ENCODE peak calls at places on chromosomes 6 and 20, in eight cellular contexts. One of them, this sample, is unnamed.

GRCh38 chr20:37152284-37152683 is 26.8 kb upstream of the RPN2 start:
- DNase-seq in endothelial cell of umbilical vein: no peak
- DNase-seq in fibroblast of lung: no peak
- DNase-seq in PC-9: no peak
- DNase-seq in K562: no peak
- DNase-seq in HCT116: no peak
- DNase-seq in OCI-LY7: no peak
- DNase-seq in mammary epithelial cell: no peak
- DNase-seq in this sample: no peak

GRCh38 chr20:48015136-48015925 is 230.1 kb upstream of the SULF2 start:
- DNase-seq in endothelial cell of umbilical vein: no peak
- DNase-seq in fibroblast of lung: peak; percentile 15
- DNase-seq in PC-9: no peak
- DNase-seq in K562: no peak
- DNase-seq in HCT116: no peak
- DNase-seq in OCI-LY7: no peak
- DNase-seq in mammary epithelial cell: no peak
- DNase-seq in this sample: no peak

GRCh38 chr6:129342243-129342642 is 367.7 kb downstream of the ARHGAP18 start:
- DNase-seq in endothelial cell of umbilical vein: no peak
- DNase-seq in fibroblast of lung: peak; percentile 93
- DNase-seq in PC-9: no peak
- DNase-seq in K562: no peak
- DNase-seq in HCT116: no peak
- DNase-seq in OCI-LY7: no peak
- DNase-seq in mammary epithelial cell: no peak
- DNase-seq in this sample: no peak

GRCh38 chr6:154197176-154197850 is 158.3 kb downstream of the OPRM1 start:
- DNase-seq in endothelial cell of umbilical vein: no peak
- DNase-seq in fibroblast of lung: peak; percentile 91
- DNase-seq in PC-9: no peak
- DNase-seq in K562: no peak
- DNase-seq in HCT116: no peak
- DNase-seq in OCI-LY7: no peak
- DNase-seq in mammary epithelial cell: peak; percentile 50
- DNase-seq in this sample: no peak

GRCh38 chr6:161198176-161198575 is 75.7 kb downstream of the AGPAT4 start:
- DNase-seq in endothelial cell of umbilical vein: no peak
- DNase-seq in fibroblast of lung: peak; percentile 69
- DNase-seq in PC-9: no peak
- DNase-seq in K562: no peak
- DNase-seq in HCT116: no peak
- DNase-seq in OCI-LY7: no peak
- DNase-seq in mammary epithelial cell: peak; percentile 4
- DNase-seq in this sample: no peak

GRCh38 chr6:112443118-112443641 is 96.0 kb downstream of the RFPL4B start:
- DNase-seq in endothelial cell of umbilical vein: no peak
- DNase-seq in fibroblast of lung: peak; percentile 66
- DNase-seq in PC-9: no peak
- DNase-seq in K562: no peak
- DNase-seq in HCT116: no peak
- DNase-seq in OCI-LY7: no peak
- DNase-seq in mammary epithelial cell: no peak
- DNase-seq in this sample: no peak

GRCh38 chr6:150410395-150410794 is 41.6 kb downstream of the IYD start:
- DNase-seq in endothelial cell of umbilical vein: no peak
- DNase-seq in fibroblast of lung: no peak
- DNase-seq in PC-9: no peak
- DNase-seq in K562: no peak
- DNase-seq in HCT116: no peak
- DNase-seq in OCI-LY7: no peak
- DNase-seq in mammary epithelial cell: no peak
- DNase-seq in this sample: no peak

GRCh38 chr6:86535141-86535540 is 402.2 kb upstream of the HTR1E start:
- DNase-seq in endothelial cell of umbilical vein: no peak
- DNase-seq in fibroblast of lung: no peak
- DNase-seq in PC-9: no peak
- DNase-seq in K562: no peak
- DNase-seq in HCT116: no peak
- DNase-seq in OCI-LY7: no peak
- DNase-seq in mammary epithelial cell: no peak
- DNase-seq in this sample: no peak

GRCh38 chr6:111789593-111789992 is 83.7 kb downstream of the FYN start:
- DNase-seq in endothelial cell of umbilical vein: no peak
- DNase-seq in fibroblast of lung: peak; percentile 72
- DNase-seq in PC-9: peak; percentile 23
- DNase-seq in K562: no peak
- DNase-seq in HCT116: no peak
- DNase-seq in OCI-LY7: no peak
- DNase-seq in mammary epithelial cell: no peak
- DNase-seq in this sample: no peak

GRCh38 chr6:108502826-108503225 is 57.9 kb upstream of the FOXO3 start:
- DNase-seq in endothelial cell of umbilical vein: no peak
- DNase-seq in fibroblast of lung: no peak
- DNase-seq in PC-9: no peak
- DNase-seq in K562: no peak
- DNase-seq in HCT116: no peak
- DNase-seq in OCI-LY7: no peak
- DNase-seq in mammary epithelial cell: no peak
- DNase-seq in this sample: no peak

GRCh38 chr6:130825772-130826441 is 1.3 kb upstream of the SMLR1 start:
- DNase-seq in endothelial cell of umbilical vein: no peak
- DNase-seq in fibroblast of lung: no peak
- DNase-seq in PC-9: no peak
- DNase-seq in K562: no peak
- DNase-seq in HCT116: no peak
- DNase-seq in OCI-LY7: peak; percentile 15
- DNase-seq in mammary epithelial cell: no peak
- DNase-seq in this sample: no peak

GRCh38 chr6:14141531-14141930 is 24.0 kb downstream of the CD83 start:
- DNase-seq in endothelial cell of umbilical vein: no peak
- DNase-seq in fibroblast of lung: no peak
- DNase-seq in PC-9: no peak
- DNase-seq in K562: no peak
- DNase-seq in HCT116: no peak
- DNase-seq in OCI-LY7: no peak
- DNase-seq in mammary epithelial cell: no peak
- DNase-seq in this sample: no peak

GRCh38 chr20:34768105-34768504 is 57.3 kb downstream of the NCOA6 start:
- DNase-seq in endothelial cell of umbilical vein: peak; percentile 14
- DNase-seq in fibroblast of lung: peak; percentile 29
- DNase-seq in PC-9: no peak
- DNase-seq in K562: no peak
- DNase-seq in HCT116: no peak
- DNase-seq in OCI-LY7: no peak
- DNase-seq in mammary epithelial cell: no peak
- DNase-seq in this sample: no peak

GRCh38 chr6:83815631-83816030 is 37.5 kb upstream of the RIPPLY2 start:
- DNase-seq in endothelial cell of umbilical vein: peak; percentile 97
- DNase-seq in fibroblast of lung: no peak
- DNase-seq in PC-9: peak; percentile 57
- DNase-seq in K562: no peak
- DNase-seq in HCT116: no peak
- DNase-seq in OCI-LY7: no peak
- DNase-seq in mammary epithelial cell: peak; percentile 6
- DNase-seq in this sample: peak; percentile 15

GRCh38 chr6:1872649-1873131 is 263.0 kb downstream of the FOXC1 start:
- DNase-seq in endothelial cell of umbilical vein: no peak
- DNase-seq in fibroblast of lung: peak; percentile 88
- DNase-seq in PC-9: no peak
- DNase-seq in K562: no peak
- DNase-seq in HCT116: no peak
- DNase-seq in OCI-LY7: no peak
- DNase-seq in mammary epithelial cell: no peak
- DNase-seq in this sample: peak; percentile 52

GRCh38 chr20:2460752-2461424 is 9.7 kb downstream of the SNRPB start:
- DNase-seq in endothelial cell of umbilical vein: no peak
- DNase-seq in fibroblast of lung: no peak
- DNase-seq in PC-9: no peak
- DNase-seq in K562: no peak
- DNase-seq in HCT116: no peak
- DNase-seq in OCI-LY7: no peak
- DNase-seq in mammary epithelial cell: no peak
- DNase-seq in this sample: no peak

GRCh38 chr6:33323623-33323948 is 6.0 kb upstream of the ZBTB22 start:
- DNase-seq in endothelial cell of umbilical vein: no peak
- DNase-seq in fibroblast of lung: no peak
- DNase-seq in PC-9: no peak
- DNase-seq in K562: peak; percentile 35
- DNase-seq in HCT116: no peak
- DNase-seq in OCI-LY7: no peak
- DNase-seq in mammary epithelial cell: no peak
- DNase-seq in this sample: peak; percentile 70

GRCh38 chr6:109456283-109456583 is 661 bp upstream of the MICAL1 start:
- DNase-seq in endothelial cell of umbilical vein: no peak
- DNase-seq in fibroblast of lung: no peak
- DNase-seq in PC-9: no peak
- DNase-seq in K562: no peak
- DNase-seq in HCT116: no peak
- DNase-seq in OCI-LY7: no peak
- DNase-seq in mammary epithelial cell: no peak
- DNase-seq in this sample: no peak

GRCh38 chr6:150363733-150364132 is 5.1 kb upstream of the IYD start:
- DNase-seq in endothelial cell of umbilical vein: no peak
- DNase-seq in fibroblast of lung: no peak
- DNase-seq in PC-9: no peak
- DNase-seq in K562: no peak
- DNase-seq in HCT116: no peak
- DNase-seq in OCI-LY7: no peak
- DNase-seq in mammary epithelial cell: no peak
- DNase-seq in this sample: no peak

GRCh38 chr6:152225231-152225934 is 411.8 kb downstream of the SYNE1 start:
- DNase-seq in endothelial cell of umbilical vein: no peak
- DNase-seq in fibroblast of lung: peak; percentile 48
- DNase-seq in PC-9: no peak
- DNase-seq in K562: no peak
- DNase-seq in HCT116: no peak
- DNase-seq in OCI-LY7: no peak
- DNase-seq in mammary epithelial cell: no peak
- DNase-seq in this sample: no peak

GRCh38 chr6:22613695-22614094 is 44.3 kb downstream of the HDGFL1 start:
- DNase-seq in endothelial cell of umbilical vein: peak; percentile 96
- DNase-seq in fibroblast of lung: peak; percentile 90
- DNase-seq in PC-9: no peak
- DNase-seq in K562: no peak
- DNase-seq in HCT116: no peak
- DNase-seq in OCI-LY7: no peak
- DNase-seq in mammary epithelial cell: peak; percentile 24
- DNase-seq in this sample: no peak

DNA sequence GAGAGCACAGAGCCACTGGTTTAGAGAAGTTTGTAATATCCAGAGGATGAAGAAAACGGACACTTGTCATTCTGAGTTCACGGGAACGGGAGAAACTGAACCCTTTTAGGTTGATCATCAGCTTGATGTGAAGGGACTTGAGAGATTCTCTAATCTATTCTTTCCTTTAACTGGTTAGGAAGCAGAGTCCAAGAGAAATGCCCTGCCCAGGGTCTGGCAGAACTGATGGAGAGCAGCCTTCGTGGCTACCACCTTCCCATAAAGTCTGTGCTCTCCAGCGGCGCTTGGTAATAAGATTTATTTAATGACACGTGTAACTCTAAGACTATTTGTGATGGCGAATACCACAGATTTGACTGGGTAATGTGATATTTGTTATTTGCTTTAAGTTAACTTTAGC is 36.0 kb downstream of the E2F3 start:
- DNase-seq in endothelial cell of umbilical vein: no peak
- DNase-seq in fibroblast of lung: no peak
- DNase-seq in PC-9: no peak
- DNase-seq in K562: no peak
- DNase-seq in HCT116: no peak
- DNase-seq in OCI-LY7: no peak
- DNase-seq in mammary epithelial cell: no peak
- DNase-seq in this sample: no peak
- H4K20me1 ChIP-seq in endothelial cell of umbilical vein: peaks cover 8% of the 10 kb centered on the region
- H4K20me1 ChIP-seq in fibroblast of lung: no peaks in the 10 kb centered on the region
- H4K20me1 ChIP-seq in PC-9: peaks cover 17% of the 10 kb centered on the region
- H4K20me1 ChIP-seq in K562: peaks cover 4% of the 10 kb centered on the region
- H4K20me1 ChIP-seq in HCT116: peaks cover 5% of the 10 kb centered on the region
- H4K20me1 ChIP-seq in OCI-LY7: no peaks in the 10 kb centered on the region
- H4K20me1 ChIP-seq in mammary epithelial cell: no peaks in the 10 kb centered on the region
- H4K20me1 ChIP-seq in this sample: peaks cover 73% of the 10 kb centered on the region

GRCh38 chr6:27092316-27092692 is 155.2 kb upstream of the PRSS16 start:
- DNase-seq in endothelial cell of umbilical vein: no peak
- DNase-seq in fibroblast of lung: no peak
- DNase-seq in PC-9: no peak
- DNase-seq in K562: no peak
- DNase-seq in HCT116: no peak
- DNase-seq in OCI-LY7: no peak
- DNase-seq in mammary epithelial cell: no peak
- DNase-seq in this sample: peak; percentile 8

GRCh38 chr6:27096834-27097511 is 150.5 kb upstream of the PRSS16 start:
- DNase-seq in endothelial cell of umbilical vein: peak; percentile 64
- DNase-seq in fibroblast of lung: peak; percentile 76
- DNase-seq in PC-9: peak; percentile 38
- DNase-seq in K562: peak; percentile 36
- DNase-seq in HCT116: peak; percentile 26
- DNase-seq in OCI-LY7: no peak
- DNase-seq in mammary epithelial cell: peak; percentile 80
- DNase-seq in this sample: peak; percentile 59

GRCh38 chr6:27088068-27088467 is 159.4 kb upstream of the PRSS16 start:
- DNase-seq in endothelial cell of umbilical vein: no peak
- DNase-seq in fibroblast of lung: no peak
- DNase-seq in PC-9: no peak
- DNase-seq in K562: no peak
- DNase-seq in HCT116: no peak
- DNase-seq in OCI-LY7: no peak
- DNase-seq in mammary epithelial cell: no peak
- DNase-seq in this sample: no peak

GRCh38 chr6:27095914-27096313 is 151.6 kb upstream of the PRSS16 start:
- DNase-seq in endothelial cell of umbilical vein: no peak
- DNase-seq in fibroblast of lung: no peak
- DNase-seq in PC-9: no peak
- DNase-seq in K562: no peak
- DNase-seq in HCT116: no peak
- DNase-seq in OCI-LY7: no peak
- DNase-seq in mammary epithelial cell: no peak
- DNase-seq in this sample: no peak

GRCh38 chr6:27091661-27092315 is 155.7 kb upstream of the PRSS16 start:
- DNase-seq in endothelial cell of umbilical vein: peak; percentile 56
- DNase-seq in fibroblast of lung: peak; percentile 85
- DNase-seq in PC-9: peak; percentile 81
- DNase-seq in K562: peak; percentile 87
- DNase-seq in HCT116: peak; percentile 86
- DNase-seq in OCI-LY7: peak; percentile 8
- DNase-seq in mammary epithelial cell: peak; percentile 88
- DNase-seq in this sample: peak; percentile 65
- H3K4me3 ChIP-seq in endothelial cell of umbilical vein: peak overlapping the region; percentile 8
- H3K4me3 ChIP-seq in fibroblast of lung: peak overlapping the region; percentile 46
- H3K4me3 ChIP-seq in PC-9: peak overlapping the region; percentile 62
- H3K4me3 ChIP-seq in K562: peak overlapping the region; percentile 48
- H3K4me3 ChIP-seq in HCT116: peak overlapping the region; percentile 43
- H3K4me3 ChIP-seq in OCI-LY7: peak overlapping the region; percentile 34
- H3K4me3 ChIP-seq in mammary epithelial cell: peak overlapping the region; percentile 58
- H3K4me3 ChIP-seq in this sample: peak overlapping the region; percentile 60

GRCh38 chr6:42510795-42511194 is 53.0 kb upstream of the UBR2 start:
- DNase-seq in endothelial cell of umbilical vein: no peak
- DNase-seq in fibroblast of lung: no peak
- DNase-seq in PC-9: no peak
- DNase-seq in K562: no peak
- DNase-seq in HCT116: no peak
- DNase-seq in OCI-LY7: no peak
- DNase-seq in mammary epithelial cell: no peak
- DNase-seq in this sample: no peak
- TF ChIP-seq CTCF in endothelial cell of umbilical vein: no peak
- TF ChIP-seq CTCF in fibroblast of lung: no peak
- TF ChIP-seq CTCF in PC-9: peak; percentile 28
- TF ChIP-seq CTCF in K562: no peak
- TF ChIP-seq CTCF in HCT116: peak; percentile 41
- TF ChIP-seq CTCF in OCI-LY7: peak; percentile 51
- TF ChIP-seq CTCF in mammary epithelial cell: peak; percentile 12
- TF ChIP-seq CTCF in this sample: no peak

GRCh38 chr6:145076110-145076841 is 659.0 kb downstream of the EPM2A start:
- DNase-seq in endothelial cell of umbilical vein: no peak
- DNase-seq in fibroblast of lung: no peak
- DNase-seq in PC-9: no peak
- DNase-seq in K562: no peak
- DNase-seq in HCT116: no peak
- DNase-seq in OCI-LY7: no peak
- DNase-seq in mammary epithelial cell: no peak
- DNase-seq in this sample: no peak
- H4K20me1 ChIP-seq in endothelial cell of umbilical vein: no peaks in the 10 kb centered on the region
- H4K20me1 ChIP-seq in fibroblast of lung: no peaks in the 10 kb centered on the region
- H4K20me1 ChIP-seq in PC-9: no peaks in the 10 kb centered on the region
- H4K20me1 ChIP-seq in K562: no peaks in the 10 kb centered on the region
- H4K20me1 ChIP-seq in HCT116: no peaks in the 10 kb centered on the region
- H4K20me1 ChIP-seq in OCI-LY7: no peaks in the 10 kb centered on the region
- H4K20me1 ChIP-seq in mammary epithelial cell: no peaks in the 10 kb centered on the region
- H4K20me1 ChIP-seq in this sample: no peaks in the 10 kb centered on the region